ENCODE peak calls at places on chromosomes 6 and 20, in four cellular contexts. One of them, this sample, is unnamed.

GRCh38 chr6:119661078-119661477 is 311.5 kb upstream of the MAN1A1 start:
- DNase-seq in fibroblast of the aortic adventitia: no peak
- DNase-seq in cardiac fibroblast: no peak
- DNase-seq in AG09309: no peak
- DNase-seq in this sample: no peak

GRCh38 chr6:111411046-111411445 is 72.0 kb downstream of the REV3L start:
- DNase-seq in fibroblast of the aortic adventitia: no peak
- DNase-seq in cardiac fibroblast: no peak
- DNase-seq in AG09309: no peak
- DNase-seq in this sample: no peak

GRCh38 chr6:2989332-2990178 is 10.1 kb upstream of the NQO2 start:
- DNase-seq in fibroblast of the aortic adventitia: peak
- DNase-seq in cardiac fibroblast: peak
- DNase-seq in AG09309: peak
- DNase-seq in this sample: peak

GRCh38 chr6:101011165-101011564 is 130.0 kb upstream of the ASCC3 start:
- DNase-seq in fibroblast of the aortic adventitia: no peak
- DNase-seq in cardiac fibroblast: no peak
- DNase-seq in AG09309: no peak
- DNase-seq in this sample: peak

GRCh38 chr6:57173056-57173885 is 1.1 kb downstream of the BAG2 start:
- DNase-seq in fibroblast of the aortic adventitia: peak
- DNase-seq in cardiac fibroblast: peak
- DNase-seq in AG09309: no peak
- DNase-seq in this sample: peak

GRCh38 chr6:40626886-40627285 is 39.7 kb upstream of the LRFN2 start:
- DNase-seq in fibroblast of the aortic adventitia: no peak
- DNase-seq in cardiac fibroblast: no peak
- DNase-seq in AG09309: no peak
- DNase-seq in this sample: no peak

GRCh38 chr20:62508641-62509051 is 32.9 kb upstream of the GATA5 start:
- DNase-seq in fibroblast of the aortic adventitia: no peak
- DNase-seq in cardiac fibroblast: no peak
- DNase-seq in AG09309: no peak
- DNase-seq in this sample: no peak

GRCh38 chr6:113495521-113495920 is 361.6 kb upstream of the MARCKS start:
- DNase-seq in fibroblast of the aortic adventitia: peak
- DNase-seq in cardiac fibroblast: peak
- DNase-seq in AG09309: peak
- DNase-seq in this sample: peak

GRCh38 chr6:99434702-99435530 is 9.8 kb upstream of the PNISR start:
- DNase-seq in fibroblast of the aortic adventitia: peak
- DNase-seq in cardiac fibroblast: peak
- DNase-seq in AG09309: no peak
- DNase-seq in this sample: peak

GRCh38 chr6:31727717-31728671 is 1.1 kb downstream of the DDAH2 start:
- DNase-seq in fibroblast of the aortic adventitia: peak
- DNase-seq in cardiac fibroblast: no peak
- DNase-seq in AG09309: no peak
- DNase-seq in this sample: no peak

GRCh38 chr6:125203395-125203794 is 49.8 kb downstream of the TPD52L1 start:
- DNase-seq in fibroblast of the aortic adventitia: no peak
- DNase-seq in cardiac fibroblast: no peak
- DNase-seq in AG09309: no peak
- DNase-seq in this sample: no peak

GRCh38 chr6:18350271-18350670 is 36.9 kb upstream of the RNF144B start:
- DNase-seq in fibroblast of the aortic adventitia: no peak
- DNase-seq in cardiac fibroblast: peak
- DNase-seq in AG09309: no peak
- DNase-seq in this sample: peak

GRCh38 chr6:72533601-72534000 is 88.3 kb upstream of the KCNQ5 start:
- DNase-seq in fibroblast of the aortic adventitia: no peak
- DNase-seq in cardiac fibroblast: no peak
- DNase-seq in AG09309: no peak
- DNase-seq in this sample: no peak

GRCh38 chr6:87923389-87924050 is 124.1 kb upstream of the SPACA1 start:
- DNase-seq in fibroblast of the aortic adventitia: no peak
- DNase-seq in cardiac fibroblast: no peak
- DNase-seq in AG09309: no peak
- DNase-seq in this sample: no peak

GRCh38 chr6:167467793-167468431 is 143.0 kb downstream of the TTLL2 start:
- DNase-seq in fibroblast of the aortic adventitia: no peak
- DNase-seq in cardiac fibroblast: no peak
- DNase-seq in AG09309: no peak
- DNase-seq in this sample: no peak

GRCh38 chr6:33000053-33000452 is 9.3 kb downstream of the HLA-DOA start:
- DNase-seq in fibroblast of the aortic adventitia: no peak
- DNase-seq in cardiac fibroblast: no peak
- DNase-seq in AG09309: no peak
- DNase-seq in this sample: peak

GRCh38 chr20:52975024-52975732 is 3.0 kb downstream of the TSHZ2 start:
- DNase-seq in fibroblast of the aortic adventitia: peak
- DNase-seq in cardiac fibroblast: peak
- DNase-seq in AG09309: no peak
- DNase-seq in this sample: peak

GRCh38 chr6:15079288-15079817 is 166.5 kb upstream of the JARID2 start:
- DNase-seq in fibroblast of the aortic adventitia: peak
- DNase-seq in cardiac fibroblast: no peak
- DNase-seq in AG09309: no peak
- DNase-seq in this sample: no peak

GRCh38 chr6:145453376-145453775 is 281.9 kb downstream of the EPM2A start:
- DNase-seq in fibroblast of the aortic adventitia: no peak
- DNase-seq in cardiac fibroblast: peak
- DNase-seq in AG09309: no peak
- DNase-seq in this sample: no peak

GRCh38 chr6:6131492-6132109 is 124.9 kb upstream of the NRN1 start:
- DNase-seq in fibroblast of the aortic adventitia: no peak
- DNase-seq in cardiac fibroblast: no peak
- DNase-seq in AG09309: no peak
- DNase-seq in this sample: peak

GRCh38 chr20:53390780-53391179 is 202.9 kb downstream of the ZNF217 start:
- DNase-seq in fibroblast of the aortic adventitia: no peak
- DNase-seq in cardiac fibroblast: no peak
- DNase-seq in AG09309: no peak
- DNase-seq in this sample: no peak

GRCh38 chr6:166839569-166839968 is 116.8 kb downstream of the RNASET2 start:
- DNase-seq in fibroblast of the aortic adventitia: no peak
- DNase-seq in cardiac fibroblast: peak
- DNase-seq in AG09309: no peak
- DNase-seq in this sample: no peak

GRCh38 chr20:10250902-10251301 is 32.3 kb downstream of the SNAP25 start:
- DNase-seq in fibroblast of the aortic adventitia: no peak
- DNase-seq in cardiac fibroblast: no peak
- DNase-seq in AG09309: no peak
- DNase-seq in this sample: no peak

GRCh38 chr20:50107086-50107645 is 5.8 kb downstream of the UBE2V1 start:
- DNase-seq in fibroblast of the aortic adventitia: no peak
- DNase-seq in cardiac fibroblast: no peak
- DNase-seq in AG09309: no peak
- DNase-seq in this sample: no peak

GRCh38 chr6:111765681-111766523 is 107.3 kb downstream of the FYN start:
- DNase-seq in fibroblast of the aortic adventitia: peak
- DNase-seq in cardiac fibroblast: no peak
- DNase-seq in AG09309: no peak
- DNase-seq in this sample: no peak

DNA sequence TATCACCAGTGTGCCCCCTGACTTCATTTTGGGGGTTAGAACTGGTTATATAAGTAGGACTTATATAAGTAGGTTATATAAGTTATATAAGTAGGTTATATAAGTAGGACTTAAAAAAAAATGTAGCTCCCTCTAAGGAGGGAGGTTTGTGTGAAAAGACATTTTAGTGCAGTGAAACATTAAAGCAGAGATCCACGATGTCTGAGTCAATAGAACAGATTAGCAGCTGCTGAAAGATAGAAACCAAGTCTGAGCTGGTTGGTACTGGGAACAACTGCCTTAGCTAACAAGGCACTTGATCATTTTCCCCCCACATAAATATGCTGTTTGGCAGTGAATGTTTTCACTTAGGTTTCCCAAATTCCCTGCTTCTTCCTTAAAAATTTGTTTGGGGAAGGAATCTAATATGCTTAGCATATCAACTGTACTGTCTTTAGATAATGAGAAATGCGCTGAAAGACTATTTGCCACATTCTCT is 2.1 kb upstream of the RPS12 start:
- DNase-seq in fibroblast of the aortic adventitia: peak
- DNase-seq in cardiac fibroblast: peak
- DNase-seq in AG09309: peak
- DNase-seq in this sample: peak
- H3K4me3 ChIP-seq in fibroblast of the aortic adventitia: peak
- H3K4me3 ChIP-seq in cardiac fibroblast: peak
- H3K4me3 ChIP-seq in AG09309: peak
- H3K4me3 ChIP-seq in this sample: peak

GRCh38 chr6:137233561-137234504 is 14.6 kb upstream of the IFNGR1 start:
- DNase-seq in fibroblast of the aortic adventitia: peak
- DNase-seq in cardiac fibroblast: peak
- DNase-seq in AG09309: peak
- DNase-seq in this sample: peak

GRCh38 chr6:137235686-137236085 is 16.5 kb upstream of the IFNGR1 start:
- DNase-seq in fibroblast of the aortic adventitia: no peak
- DNase-seq in cardiac fibroblast: no peak
- DNase-seq in AG09309: no peak
- DNase-seq in this sample: no peak

GRCh38 chr6:137231895-137232294 is 12.7 kb upstream of the IFNGR1 start:
- DNase-seq in fibroblast of the aortic adventitia: no peak
- DNase-seq in cardiac fibroblast: no peak
- DNase-seq in AG09309: no peak
- DNase-seq in this sample: no peak

GRCh38 chr6:137236581-137237355 is 17.6 kb upstream of the IFNGR1 start:
- DNase-seq in fibroblast of the aortic adventitia: peak
- DNase-seq in cardiac fibroblast: no peak
- DNase-seq in AG09309: no peak
- DNase-seq in this sample: no peak

GRCh38 chr6:137234505-137234863 is 15.3 kb upstream of the IFNGR1 start:
- DNase-seq in fibroblast of the aortic adventitia: no peak
- DNase-seq in cardiac fibroblast: no peak
- DNase-seq in AG09309: no peak
- DNase-seq in this sample: peak
- H3K4me3 ChIP-seq in fibroblast of the aortic adventitia: no peak
- H3K4me3 ChIP-seq in cardiac fibroblast: no peak
- H3K4me3 ChIP-seq in AG09309: no peak
- H3K4me3 ChIP-seq in this sample: no peak

GRCh38 chr6:137342607-137343186 is 123.5 kb upstream of the IFNGR1 start:
- DNase-seq in fibroblast of the aortic adventitia: peak
- DNase-seq in cardiac fibroblast: peak
- DNase-seq in AG09309: no peak
- DNase-seq in this sample: no peak

GRCh38 chr6:137339929-137340559 is 120.9 kb upstream of the IFNGR1 start:
- DNase-seq in fibroblast of the aortic adventitia: peak
- DNase-seq in cardiac fibroblast: peak
- DNase-seq in AG09309: no peak
- DNase-seq in this sample: peak

DNA sequence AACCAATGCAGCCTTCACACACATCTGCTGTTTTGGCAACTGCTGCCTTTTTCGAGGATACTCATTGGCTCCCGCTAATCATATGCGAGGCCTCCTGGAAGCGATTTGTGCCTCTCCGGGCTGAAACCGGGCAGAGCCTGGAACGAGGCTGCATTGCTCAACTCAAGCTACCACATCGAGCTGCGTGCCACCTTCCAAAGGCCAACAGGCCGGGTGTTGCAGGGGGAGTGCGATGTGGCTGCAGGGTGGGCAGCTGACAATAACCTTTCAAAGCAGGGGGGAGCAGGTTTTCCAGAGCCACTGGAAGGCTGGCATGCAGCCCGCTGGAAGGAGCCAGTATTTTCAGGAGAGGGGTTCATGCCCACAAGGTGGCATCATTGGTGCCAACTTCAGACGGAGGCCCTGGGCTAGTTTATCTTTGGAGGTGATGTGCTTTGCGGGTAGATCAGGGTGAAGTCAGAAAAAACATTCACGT is 122.6 kb upstream of the IFNGR1 start:
- DNase-seq in fibroblast of the aortic adventitia: peak
- DNase-seq in cardiac fibroblast: peak
- DNase-seq in AG09309: peak
- DNase-seq in this sample: no peak
- H3K4me3 ChIP-seq in fibroblast of the aortic adventitia: no peak
- H3K4me3 ChIP-seq in cardiac fibroblast: no peak
- H3K4me3 ChIP-seq in AG09309: no peak
- H3K4me3 ChIP-seq in this sample: no peak

GRCh38 chr20:35934050-35934449 is 20.3 kb downstream of the SCAND1 start:
- DNase-seq in fibroblast of the aortic adventitia: no peak
- DNase-seq in cardiac fibroblast: no peak
- DNase-seq in AG09309: no peak
- DNase-seq in this sample: no peak

GRCh38 chr20:35929301-35929700 is 25.0 kb downstream of the SCAND1 start:
- DNase-seq in fibroblast of the aortic adventitia: no peak
- DNase-seq in cardiac fibroblast: no peak
- DNase-seq in AG09309: no peak
- DNase-seq in this sample: no peak
- H3K4me3 ChIP-seq in fibroblast of the aortic adventitia: no peak
- H3K4me3 ChIP-seq in cardiac fibroblast: no peak
- H3K4me3 ChIP-seq in AG09309: no peak
- H3K4me3 ChIP-seq in this sample: no peak